ENCODE peak calls at places on chromosomes 4 and X, in five cellular contexts. One of them, this sample, is unnamed. For H3K36me3, the result is how much of the 10 kb centered on the place peaks cover.

GRCh38 chr4:77618383-77619241 is 13.0 kb downstream of the CXCL13 start:
- DNase-seq in naive thymus-derived CD4-positive, alpha-beta T cell: peak
- DNase-seq in iPS DF 6.9: peak
- DNase-seq in endodermal cell: peak
- DNase-seq in ovary: peak
- DNase-seq in this sample: peak

GRCh38 chrX:37752941-37753340 is 26.9 kb upstream of the CYBB start:
- DNase-seq in naive thymus-derived CD4-positive, alpha-beta T cell: no peak
- DNase-seq in iPS DF 6.9: no peak
- DNase-seq in ovary: no peak
- DNase-seq in endodermal cell: no peak
- DNase-seq in this sample: no peak

GRCh38 chr4:129641179-129641578 is 545.2 kb downstream of the C4orf33 start:
- DNase-seq in ovary: peak
- DNase-seq in endodermal cell: peak
- DNase-seq in iPS DF 6.9: peak
- DNase-seq in naive thymus-derived CD4-positive, alpha-beta T cell: no peak
- DNase-seq in this sample: peak

GRCh38 chr4:163391756-163392155 is 48.1 kb downstream of the NPY5R start:
- DNase-seq in naive thymus-derived CD4-positive, alpha-beta T cell: no peak
- DNase-seq in endodermal cell: no peak
- DNase-seq in iPS DF 6.9: no peak
- DNase-seq in ovary: no peak
- DNase-seq in this sample: no peak

GRCh38 chrX:40146471-40147398 is 49.0 kb upstream of the BCOR start:
- DNase-seq in naive thymus-derived CD4-positive, alpha-beta T cell: peak
- DNase-seq in iPS DF 6.9: no peak
- DNase-seq in endodermal cell: peak
- DNase-seq in ovary: peak
- DNase-seq in this sample: peak

GRCh38 chr4:152460488-152460887 is 75.4 kb downstream of the FBXW7 start:
- DNase-seq in naive thymus-derived CD4-positive, alpha-beta T cell: no peak
- DNase-seq in iPS DF 6.9: no peak
- DNase-seq in ovary: no peak
- DNase-seq in endodermal cell: no peak
- DNase-seq in this sample: peak

GRCh38 chr4:181261279-181261678 is 981.9 kb upstream of the TENM3 start:
- DNase-seq in endodermal cell: peak
- DNase-seq in iPS DF 6.9: no peak
- DNase-seq in ovary: no peak
- DNase-seq in naive thymus-derived CD4-positive, alpha-beta T cell: no peak
- DNase-seq in this sample: peak

GRCh38 chr4:108029731-108030130 is 40.0 kb downstream of the HADH start:
- DNase-seq in ovary: no peak
- DNase-seq in naive thymus-derived CD4-positive, alpha-beta T cell: no peak
- DNase-seq in iPS DF 6.9: no peak
- DNase-seq in endodermal cell: no peak
- DNase-seq in this sample: no peak

GRCh38 chr4:73379946-73380345 is 24.1 kb upstream of the ALB start:
- DNase-seq in endodermal cell: no peak
- DNase-seq in naive thymus-derived CD4-positive, alpha-beta T cell: no peak
- DNase-seq in ovary: no peak
- DNase-seq in iPS DF 6.9: no peak
- DNase-seq in this sample: no peak

GRCh38 chr4:107183155-107183774 is 147.2 kb upstream of the DKK2 start:
- DNase-seq in endodermal cell: peak
- DNase-seq in ovary: peak
- DNase-seq in naive thymus-derived CD4-positive, alpha-beta T cell: no peak
- DNase-seq in iPS DF 6.9: peak
- DNase-seq in this sample: peak

GRCh38 chr4:93317571-93317970 is 511.0 kb upstream of the ATOH1 start:
- DNase-seq in endodermal cell: no peak
- DNase-seq in ovary: no peak
- DNase-seq in iPS DF 6.9: no peak
- DNase-seq in naive thymus-derived CD4-positive, alpha-beta T cell: no peak
- DNase-seq in this sample: peak

GRCh38 chr4:114386637-114387233 is 211.9 kb upstream of the UGT8 start:
- DNase-seq in naive thymus-derived CD4-positive, alpha-beta T cell: no peak
- DNase-seq in iPS DF 6.9: no peak
- DNase-seq in endodermal cell: no peak
- DNase-seq in ovary: no peak
- DNase-seq in this sample: peak

GRCh38 chrX:112672788-112673560 is 6.8 kb downstream of the LHFPL1 start:
- DNase-seq in iPS DF 6.9: no peak
- DNase-seq in endodermal cell: no peak
- DNase-seq in ovary: no peak
- DNase-seq in naive thymus-derived CD4-positive, alpha-beta T cell: no peak
- DNase-seq in this sample: no peak

GRCh38 chr4:5932021-5932553 is 39.2 kb upstream of the CRMP1 start:
- DNase-seq in endodermal cell: peak
- DNase-seq in iPS DF 6.9: no peak
- DNase-seq in ovary: no peak
- DNase-seq in naive thymus-derived CD4-positive, alpha-beta T cell: no peak
- DNase-seq in this sample: no peak

GRCh38 chr4:2914220-2915126 is 48.7 kb downstream of the NOP14 start:
- DNase-seq in naive thymus-derived CD4-positive, alpha-beta T cell: no peak
- DNase-seq in endodermal cell: no peak
- DNase-seq in ovary: no peak
- DNase-seq in iPS DF 6.9: no peak
- DNase-seq in this sample: no peak

GRCh38 chr4:153784300-153784699 is 4.6 kb downstream of the SFRP2 start:
- DNase-seq in iPS DF 6.9: no peak
- DNase-seq in endodermal cell: no peak
- DNase-seq in ovary: no peak
- DNase-seq in naive thymus-derived CD4-positive, alpha-beta T cell: no peak
- DNase-seq in this sample: no peak

GRCh38 chr4:145153181-145153903 is 27.0 kb downstream of the OTUD4 start:
- DNase-seq in iPS DF 6.9: no peak
- DNase-seq in endodermal cell: no peak
- DNase-seq in ovary: no peak
- DNase-seq in naive thymus-derived CD4-positive, alpha-beta T cell: no peak
- DNase-seq in this sample: no peak

GRCh38 chr4:145153904-145154298 is 26.5 kb downstream of the OTUD4 start:
- DNase-seq in endodermal cell: no peak
- DNase-seq in naive thymus-derived CD4-positive, alpha-beta T cell: no peak
- DNase-seq in iPS DF 6.9: no peak
- DNase-seq in ovary: no peak
- DNase-seq in this sample: no peak

GRCh38 chr4:145148980-145149379 is 31.4 kb downstream of the OTUD4 start:
- DNase-seq in ovary: no peak
- DNase-seq in endodermal cell: no peak
- DNase-seq in iPS DF 6.9: no peak
- DNase-seq in naive thymus-derived CD4-positive, alpha-beta T cell: no peak
- DNase-seq in this sample: no peak

GRCh38 chr4:145155268-145155870 is 25.0 kb downstream of the OTUD4 start:
- DNase-seq in endodermal cell: no peak
- DNase-seq in ovary: no peak
- DNase-seq in naive thymus-derived CD4-positive, alpha-beta T cell: no peak
- DNase-seq in iPS DF 6.9: no peak
- DNase-seq in this sample: no peak

DNA sequence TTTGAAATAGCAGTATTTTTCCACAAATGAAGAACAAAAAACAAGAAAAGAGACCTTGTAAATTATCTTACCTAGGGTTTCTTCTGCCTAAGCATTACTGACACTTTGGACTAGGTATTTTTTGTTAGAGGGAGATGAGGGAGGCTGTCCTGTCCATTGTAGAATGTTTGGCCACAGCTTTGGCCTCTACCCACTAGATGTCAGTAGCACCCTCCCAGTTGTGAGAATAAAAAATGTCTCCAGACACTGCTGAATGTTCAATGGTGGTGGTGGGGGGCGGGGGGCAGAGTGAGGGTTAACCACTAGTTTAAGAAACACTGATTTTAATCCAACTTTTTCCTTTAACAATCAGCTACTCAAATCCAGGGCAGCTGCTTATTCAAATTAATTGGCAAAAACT is 25.8 kb downstream of the OTUD4 start:
- DNase-seq in endodermal cell: peak
- DNase-seq in naive thymus-derived CD4-positive, alpha-beta T cell: no peak
- DNase-seq in ovary: no peak
- DNase-seq in iPS DF 6.9: no peak
- DNase-seq in this sample: peak
- H3K36me3 ChIP-seq in endodermal cell: half or more
- H3K36me3 ChIP-seq in naive thymus-derived CD4-positive, alpha-beta T cell: under half
- H3K36me3 ChIP-seq in ovary: under half
- H3K36me3 ChIP-seq in iPS DF 6.9: under half
- H3K36me3 ChIP-seq in this sample: half or more

GRCh38 chr4:761739-762138 is 56.1 kb downstream of the PCGF3 start:
- DNase-seq in iPS DF 6.9: no peak
- DNase-seq in endodermal cell: no peak
- DNase-seq in ovary: no peak
- DNase-seq in naive thymus-derived CD4-positive, alpha-beta T cell: no peak
- DNase-seq in this sample: no peak

GRCh38 chr4:754221-755120 is 48.8 kb downstream of the PCGF3 start:
- DNase-seq in ovary: no peak
- DNase-seq in endodermal cell: no peak
- DNase-seq in naive thymus-derived CD4-positive, alpha-beta T cell: no peak
- DNase-seq in iPS DF 6.9: no peak
- DNase-seq in this sample: no peak

GRCh38 chr4:760616-761015 is 55.0 kb downstream of the PCGF3 start:
- DNase-seq in iPS DF 6.9: no peak
- DNase-seq in endodermal cell: no peak
- DNase-seq in ovary: no peak
- DNase-seq in naive thymus-derived CD4-positive, alpha-beta T cell: no peak
- DNase-seq in this sample: no peak

GRCh38 chr4:761086-761485 is 55.5 kb downstream of the PCGF3 start:
- DNase-seq in iPS DF 6.9: no peak
- DNase-seq in endodermal cell: no peak
- DNase-seq in ovary: no peak
- DNase-seq in naive thymus-derived CD4-positive, alpha-beta T cell: no peak
- DNase-seq in this sample: no peak

GRCh38 chr4:757111-757510 is 51.5 kb downstream of the PCGF3 start:
- DNase-seq in naive thymus-derived CD4-positive, alpha-beta T cell: no peak
- DNase-seq in ovary: no peak
- DNase-seq in endodermal cell: no peak
- DNase-seq in iPS DF 6.9: no peak
- DNase-seq in this sample: no peak
- H3K36me3 ChIP-seq in naive thymus-derived CD4-positive, alpha-beta T cell: under half
- H3K36me3 ChIP-seq in ovary: under half
- H3K36me3 ChIP-seq in endodermal cell: half or more
- H3K36me3 ChIP-seq in iPS DF 6.9: under half
- H3K36me3 ChIP-seq in this sample: half or more

GRCh38 chr4:125689839-125690238 is 375.1 kb downstream of the FAT4 start:
- DNase-seq in naive thymus-derived CD4-positive, alpha-beta T cell: no peak
- DNase-seq in endodermal cell: no peak
- DNase-seq in iPS DF 6.9: no peak
- DNase-seq in ovary: no peak
- DNase-seq in this sample: no peak
- H3K36me3 ChIP-seq in naive thymus-derived CD4-positive, alpha-beta T cell: under half
- H3K36me3 ChIP-seq in endodermal cell: under half
- H3K36me3 ChIP-seq in iPS DF 6.9: under half
- H3K36me3 ChIP-seq in ovary: under half
- H3K36me3 ChIP-seq in this sample: under half

DNA sequence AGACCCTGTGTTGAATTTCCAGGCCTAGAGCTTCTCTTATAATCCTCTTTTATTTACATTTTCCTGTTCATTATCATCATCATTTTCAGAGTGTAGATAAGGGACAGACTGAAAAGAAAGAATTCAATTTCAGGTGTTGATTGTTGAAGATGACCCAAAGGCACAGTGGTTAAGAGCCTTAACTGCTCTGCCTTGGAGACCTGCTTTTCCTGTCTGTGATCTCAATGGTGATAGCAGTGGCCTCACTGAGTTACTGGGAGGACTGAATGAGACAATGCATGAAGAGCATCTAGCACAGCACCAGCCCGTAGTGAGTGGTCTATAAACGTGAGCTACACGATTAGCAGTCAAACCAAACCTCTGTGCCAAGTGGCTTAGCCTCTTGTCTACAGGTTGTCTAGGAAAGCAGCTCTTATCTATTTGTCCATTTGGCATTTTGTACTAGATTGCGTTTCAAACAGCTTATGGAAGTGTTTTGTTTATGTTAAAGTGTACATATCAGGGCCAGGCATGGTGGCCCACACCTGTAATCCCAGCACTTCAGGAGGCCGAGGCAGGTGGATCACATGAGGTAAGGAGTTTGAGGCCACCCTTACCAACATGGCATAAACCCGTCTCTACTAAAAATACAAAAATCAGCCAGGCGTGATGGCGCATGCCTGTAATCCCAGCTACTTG is 41.5 kb downstream of the SETD7 start:
- DNase-seq in endodermal cell: no peak
- DNase-seq in iPS DF 6.9: no peak
- DNase-seq in ovary: no peak
- DNase-seq in naive thymus-derived CD4-positive, alpha-beta T cell: no peak
- DNase-seq in this sample: no peak
- H3K36me3 ChIP-seq in endodermal cell: half or more
- H3K36me3 ChIP-seq in iPS DF 6.9: under half
- H3K36me3 ChIP-seq in ovary: under half
- H3K36me3 ChIP-seq in naive thymus-derived CD4-positive, alpha-beta T cell: under half
- H3K36me3 ChIP-seq in this sample: half or more

DNA sequence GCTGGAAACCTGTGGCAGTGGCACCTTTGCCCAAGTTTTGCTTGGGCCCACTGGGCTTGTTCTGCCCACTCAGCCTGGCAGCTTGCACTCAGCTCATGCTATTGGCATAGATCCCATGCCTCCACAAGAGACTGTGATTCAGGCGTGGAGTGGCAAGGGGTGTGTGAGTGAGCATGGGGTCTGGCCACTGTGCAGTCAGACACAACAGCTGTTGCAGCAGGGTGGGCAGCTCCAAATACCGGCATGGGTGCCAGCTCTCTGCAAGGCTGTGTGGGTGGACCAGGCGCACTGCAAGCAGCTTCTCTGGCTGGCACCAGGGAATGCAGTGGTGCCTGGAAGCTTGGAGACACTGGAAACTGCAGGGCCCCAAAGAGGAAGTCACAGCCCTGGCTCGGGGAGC is 27.4 kb upstream of the DIPK2B start:
- DNase-seq in ovary: no peak
- DNase-seq in iPS DF 6.9: no peak
- DNase-seq in naive thymus-derived CD4-positive, alpha-beta T cell: no peak
- DNase-seq in endodermal cell: no peak
- DNase-seq in this sample: no peak
- H3K36me3 ChIP-seq in ovary: under half
- H3K36me3 ChIP-seq in iPS DF 6.9: under half
- H3K36me3 ChIP-seq in naive thymus-derived CD4-positive, alpha-beta T cell: under half
- H3K36me3 ChIP-seq in endodermal cell: under half
- H3K36me3 ChIP-seq in this sample: under half

GRCh38 chr4:118797558-118798142 is 38.3 kb downstream of the SEC24D start:
- DNase-seq in naive thymus-derived CD4-positive, alpha-beta T cell: no peak
- DNase-seq in ovary: no peak
- DNase-seq in iPS DF 6.9: no peak
- DNase-seq in endodermal cell: no peak
- DNase-seq in this sample: peak

GRCh38 chr4:118798658-118799057 is 37.3 kb downstream of the SEC24D start:
- DNase-seq in naive thymus-derived CD4-positive, alpha-beta T cell: no peak
- DNase-seq in iPS DF 6.9: no peak
- DNase-seq in endodermal cell: peak
- DNase-seq in ovary: no peak
- DNase-seq in this sample: no peak

GRCh38 chr4:118801895-118802575 is 33.9 kb downstream of the SEC24D start:
- DNase-seq in ovary: no peak
- DNase-seq in iPS DF 6.9: no peak
- DNase-seq in endodermal cell: no peak
- DNase-seq in naive thymus-derived CD4-positive, alpha-beta T cell: no peak
- DNase-seq in this sample: peak

GRCh38 chr4:118803253-118803652 is 32.7 kb downstream of the SEC24D start:
- DNase-seq in iPS DF 6.9: no peak
- DNase-seq in naive thymus-derived CD4-positive, alpha-beta T cell: no peak
- DNase-seq in endodermal cell: no peak
- DNase-seq in ovary: no peak
- DNase-seq in this sample: no peak

GRCh38 chr4:118799235-118799932 is 36.5 kb downstream of the SEC24D start:
- DNase-seq in endodermal cell: no peak
- DNase-seq in ovary: no peak
- DNase-seq in naive thymus-derived CD4-positive, alpha-beta T cell: no peak
- DNase-seq in iPS DF 6.9: no peak
- DNase-seq in this sample: no peak
- H3K36me3 ChIP-seq in endodermal cell: half or more
- H3K36me3 ChIP-seq in ovary: under half
- H3K36me3 ChIP-seq in naive thymus-derived CD4-positive, alpha-beta T cell: under half
- H3K36me3 ChIP-seq in iPS DF 6.9: under half
- H3K36me3 ChIP-seq in this sample: half or more